ENCODE peak calls at places on chromosomes 16 and 17, in four cellular contexts. L is heart right ventricle, J is neural progenitor cell, W is astrocyte of the cerebellum. D is an unnamed sample.

GRCh38 chr16:29148867-29149272 is 164.0 kb downstream of the LAT start:
- DNase-seq in L (no peak), J (no peak), W (no peak), D (no peak)

GRCh38 chr17:61410555-61411089 is 11.0 kb downstream of the TBX2 start:
- DNase-seq in L (peak; percentile 79), J (peak; percentile 89), W (no peak), D (no peak)

GRCh38 chr17:77503916-77504651 is 363.3 kb downstream of the SEC14L1 start:
- DNase-seq in L (no peak), J (no peak), W (no peak), D (no peak)

GRCh38 chr16:4792951-4793513 is 2.1 kb upstream of the SMIM22 start:
- DNase-seq in L (no peak), J (no peak), W (no peak), D (no peak)

GRCh38 chr16:86252596-86252995 is 257.7 kb upstream of the FOXF1 start:
- DNase-seq in L (no peak), J (peak; percentile 79), W (no peak), D (no peak)

GRCh38 chr16:85027349-85027967 is at the start of gene KIAA0513:
- DNase-seq in L (peak; percentile 93), J (peak; percentile 98), W (peak; percentile 76), D (peak; percentile 51)

GRCh38 chr16:87924041-87924851 is 12.1 kb downstream of the CA5A start:
- DNase-seq in L (no peak), J (no peak), W (no peak), D (no peak)

GRCh38 chr16:15966420-15967222 is 17.2 kb downstream of the ABCC1 start:
- DNase-seq in L (no peak), J (no peak), W (peak; percentile 60), D (no peak)

GRCh38 chr16:49095539-49095938 is 186.1 kb downstream of the CBLN1 start:
- DNase-seq in L (no peak), J (no peak), W (no peak), D (no peak)

GRCh38 chr17:5069724-5070123 is 8.5 kb upstream of the ZFP3 start:
- DNase-seq in L (no peak), J (no peak), W (no peak), D (no peak)

GRCh38 chr16:30619207-30619606 is 9.0 kb upstream of the ZNF689 start:
- DNase-seq in L (no peak), J (no peak), W (no peak), D (peak; percentile 59)

GRCh38 chr17:78128616-78129384 is at the start of gene TMC6:
- DNase-seq in L (no peak), J (peak; percentile 74), W (no peak), D (no peak)

GRCh38 chr16:24045641-24046040 is 209.9 kb downstream of the PRKCB start:
- DNase-seq in L (no peak), J (peak; percentile 83), W (no peak), D (no peak)

GRCh38 chr16:29779474-29779873 is 1.4 kb downstream of the ZG16 start:
- DNase-seq in L (no peak), J (no peak), W (no peak), D (no peak)

GRCh38 chr16:30472328-30472942 is at the start of gene ITGAL:
- DNase-seq in L (peak; percentile 19), J (no peak), W (no peak), D (no peak)

GRCh38 chr17:51228177-51228576 is 31.7 kb downstream of the MBTD1 start:
- DNase-seq in L (no peak), J (no peak), W (peak; percentile 15), D (peak; percentile 53)

GRCh38 chr16:78639775-78640174 is 540.3 kb downstream of the WWOX start:
- DNase-seq in L (no peak), J (no peak), W (no peak), D (no peak)

DNA sequence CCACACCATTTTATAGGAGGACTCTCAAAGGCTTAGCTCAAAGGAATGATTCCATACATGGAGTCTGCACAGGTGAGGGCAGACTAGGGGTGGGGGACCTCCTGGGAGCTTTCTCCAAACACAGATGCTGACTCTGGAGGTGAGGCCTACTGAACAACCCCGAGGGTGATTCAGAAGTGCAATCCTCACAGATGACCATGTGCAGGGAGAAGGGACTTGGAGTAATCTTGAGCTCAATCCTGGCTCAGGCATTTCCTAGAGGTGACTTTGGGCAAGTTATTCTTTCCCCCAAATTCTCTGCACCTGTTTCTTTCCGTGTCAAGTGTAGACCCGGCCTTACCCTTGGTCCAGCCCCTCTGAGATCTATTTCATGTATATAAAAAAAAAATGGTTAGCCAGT is 401.5 kb downstream of the SLC39A11 start:
- DNase-seq in L (no peak), J (no peak), W (no peak), D (no peak)
- H3K4me3 ChIP-seq in L (no peak overlapping the region), J (no peak overlapping the region), W (no peak overlapping the region), D (no peak overlapping the region)

GRCh38 chr17:27914382-27914781 is 21.2 kb upstream of the LYRM9 start:
- DNase-seq in L (no peak), J (no peak), W (no peak), D (no peak)
- TF ChIP-seq CTCF in L (no peak), J (no peak), W (no peak), D (no peak)

DNA sequence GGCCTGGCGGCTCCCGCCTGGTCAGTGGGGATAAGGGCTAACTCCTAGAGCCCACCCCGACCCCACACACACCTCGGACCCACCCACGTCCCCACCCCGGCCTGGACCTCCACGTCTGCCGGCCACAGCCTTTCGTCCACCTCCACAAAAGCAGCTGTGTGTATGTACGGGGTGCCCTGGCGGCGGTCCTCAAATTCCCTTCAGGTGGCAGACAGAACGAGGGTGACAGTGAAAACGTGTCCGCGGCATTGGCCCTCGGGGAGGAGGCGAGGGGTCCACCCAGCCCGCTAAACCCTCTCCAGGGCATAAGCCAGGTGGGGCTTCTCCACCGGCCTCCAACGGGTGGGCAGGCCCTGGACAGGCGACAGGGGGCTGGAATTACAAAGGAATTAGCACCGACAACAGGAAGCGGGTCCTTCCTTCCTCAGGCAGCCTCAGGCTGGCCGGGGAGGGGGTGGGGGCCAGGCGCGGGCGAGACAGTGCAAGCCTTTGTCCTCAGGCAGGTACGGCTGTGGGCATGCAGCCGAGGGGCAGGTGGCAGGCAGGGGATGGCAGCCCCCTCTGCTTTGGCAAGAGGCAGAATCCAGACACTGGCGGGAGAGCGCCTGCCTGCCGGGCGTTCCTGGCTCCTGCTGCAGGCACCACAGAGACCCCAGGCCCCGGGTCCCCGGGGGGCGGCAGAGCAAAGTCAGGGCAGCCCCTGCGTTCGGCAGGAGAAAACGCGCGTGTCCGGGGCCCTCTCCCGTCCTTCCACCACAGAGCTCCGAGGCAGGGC is 12.3 kb upstream of the PITPNA start:
- DNase-seq in L (no peak), J (no peak), W (no peak), D (no peak)
- H3K4me3 ChIP-seq in L (no peak overlapping the region), J (no peak overlapping the region), W (no peak overlapping the region), D (no peak overlapping the region)

GRCh38 chr16:77462894-77463293 is 28.1 kb upstream of the ADAMTS18 start:
- DNase-seq in L (no peak), J (no peak), W (no peak), D (no peak)
- TF ChIP-seq CTCF in L (no peak), J (no peak), W (no peak), D (no peak)

GRCh38 chr17:28716740-28717577 is 709 bp downstream of the RAB34 start:
- DNase-seq in L (no peak), J (peak; percentile 78), W (no peak), D (no peak)

GRCh38 chr17:28720247-28720996 is 637 bp downstream of the RPL23A start:
- DNase-seq in L (no peak), J (no peak), W (no peak), D (no peak)

GRCh38 chr17:28718317-28718672 is 627 bp upstream of the RAB34 start:
- DNase-seq in L (no peak), J (peak; percentile 49), W (no peak), D (no peak)

GRCh38 chr17:28717578-28718316 is at the start of gene RAB34:
- DNase-seq in L (peak; percentile 72), J (peak; percentile 99), W (peak; percentile 66), D (peak; percentile 52)

DNA sequence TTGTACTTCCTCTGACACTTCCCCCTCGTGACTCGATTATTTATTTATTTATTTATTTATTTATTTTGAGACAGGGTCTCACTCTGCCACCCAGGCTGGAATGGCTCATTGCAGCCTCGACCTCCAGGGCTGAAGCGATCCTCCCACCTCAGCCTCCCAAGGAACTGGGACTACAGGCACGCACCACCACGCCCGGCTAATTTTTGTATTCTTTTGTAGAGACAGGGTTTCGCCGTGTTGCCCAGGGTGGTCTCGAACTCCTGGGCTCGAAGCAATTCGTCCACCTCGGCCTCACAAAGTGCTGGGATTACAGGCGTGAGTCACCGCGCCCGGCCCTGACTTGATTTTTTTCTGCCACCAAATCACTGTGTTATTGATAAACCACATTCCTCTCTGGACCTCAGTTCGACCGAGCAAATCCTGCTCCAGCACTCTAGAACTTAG is 773 bp upstream of the RPL23A start:
- DNase-seq in L (no peak), J (no peak), W (no peak), D (no peak)
- H3K4me3 ChIP-seq in L (peak overlapping the region; percentile 93), J (peak overlapping the region; percentile 88), W (peak overlapping the region; percentile 88), D (peak overlapping the region; percentile 32)

DNA sequence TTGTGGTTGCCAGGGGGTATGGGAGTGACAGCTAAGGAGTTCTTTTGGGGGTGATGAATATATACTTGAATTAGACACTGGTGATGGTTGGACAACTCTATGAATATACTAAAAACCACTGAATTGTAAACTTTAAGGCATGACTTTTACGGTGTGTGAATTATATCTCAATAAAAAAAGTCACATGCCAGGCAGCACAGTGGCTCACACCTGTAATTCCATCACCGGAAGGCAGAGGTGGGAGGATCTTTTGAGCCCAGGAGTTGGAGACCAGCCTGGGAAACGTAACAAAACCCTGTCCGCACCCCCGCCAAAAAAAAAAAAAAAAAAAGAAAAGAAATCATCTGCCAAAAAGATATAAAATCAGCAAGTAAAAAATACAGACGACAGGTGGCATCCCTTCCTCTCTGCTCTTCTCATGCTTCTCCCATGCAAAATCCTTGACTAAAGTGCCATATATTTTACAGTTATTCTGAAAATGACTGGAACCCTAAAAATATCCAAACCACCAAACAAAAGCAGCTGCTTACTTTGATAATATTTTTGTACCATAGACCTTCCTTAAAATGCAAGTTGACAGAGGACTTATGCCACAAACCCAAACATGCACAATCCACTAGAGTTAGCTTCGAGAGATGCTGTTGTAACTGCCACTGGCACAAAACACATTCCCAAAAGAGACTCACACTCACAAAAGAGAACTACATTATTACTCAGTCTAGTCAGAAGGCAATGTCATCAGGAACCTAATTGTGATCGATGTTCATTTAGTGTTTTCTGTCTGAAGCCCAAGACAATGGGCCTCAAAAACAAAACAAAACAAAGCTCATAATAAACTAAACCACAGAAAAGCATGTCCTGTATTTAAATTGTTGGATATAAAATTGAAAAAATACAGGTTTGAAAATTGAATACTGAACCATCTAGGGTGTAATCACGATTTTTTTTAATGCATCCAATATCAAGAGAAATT is 2.5 kb downstream of the CRLF3 start:
- DNase-seq in L (no peak), J (no peak), W (no peak), D (no peak)
- TF ChIP-seq CTCF in L (no peak), J (no peak), W (no peak), D (no peak)